ENCODE peak calls at places on chromosomes 2 and 18, in nine cellular contexts. Q is ascending aorta; B is OCI-LY7; V is uterus; D is IMR-90; U is GM06990; K is left ventricle myocardium inferior; G is suprapubic skin; F is CD8-positive, alpha-beta T cell. O is an unnamed sample. For H3K36me3, the result is how much of the 10 kb centered on the place peaks cover.

GRCh38 chr2:145484443-145485086 is 964.6 kb upstream of the ZEB2 start:
- DNase-seq in F (no peak), U (no peak), Q (no peak), K (no peak), G (no peak), V (no peak), B (peak), D (peak), O (peak)

GRCh38 chr2:12762976-12763375 is 46.2 kb downstream of the TRIB2 start:
- DNase-seq in U (no peak), V (no peak), F (no peak), B (no peak), K (no peak), G (no peak), D (no peak), Q (no peak), O (no peak)

GRCh38 chr18:55713707-55714106 is 125.7 kb upstream of the TCF4 start:
- DNase-seq in G (no peak), Q (no peak), D (no peak), V (no peak), F (no peak), U (no peak), K (no peak), B (no peak), O (no peak)

GRCh38 chr2:162748566-162749215 is 89.9 kb downstream of the KCNH7 start:
- DNase-seq in B (no peak), D (no peak), V (no peak), Q (no peak), U (no peak), G (no peak), K (no peak), F (no peak), O (no peak)

GRCh38 chr18:45951021-45951714 is 16.0 kb downstream of the EPG5 start:
- DNase-seq in Q (peak), F (no peak), B (no peak), U (no peak), D (peak), K (no peak), G (no peak), V (no peak), O (peak)

GRCh38 chr2:122034797-122035196 is 279.3 kb downstream of the TSN start:
- DNase-seq in V (no peak), Q (no peak), K (no peak), U (no peak), B (no peak), F (no peak), D (no peak), G (no peak), O (no peak)

GRCh38 chr18:79515944-79516351 is 120.2 kb downstream of the NFATC1 start:
- DNase-seq in Q (no peak), G (peak), V (no peak), K (no peak), D (no peak), F (no peak), B (peak), U (no peak), O (no peak)

GRCh38 chr2:35929551-35929950 is 426.0 kb upstream of the CRIM1 start:
- DNase-seq in U (no peak), D (no peak), B (no peak), Q (no peak), F (no peak), K (no peak), G (no peak), V (no peak), O (no peak)

GRCh38 chr2:232273903-232274598 is 104.5 kb upstream of the ALPP start:
- DNase-seq in F (no peak), D (no peak), U (no peak), G (no peak), Q (no peak), K (no peak), B (no peak), V (no peak), O (no peak)

GRCh38 chr2:225040862-225041209 is 1.4 kb downstream of the DOCK10 start:
- DNase-seq in D (peak), B (peak), U (no peak), F (no peak), K (no peak), Q (no peak), G (no peak), V (no peak), O (no peak)

GRCh38 chr2:16251511-16252205 is 311.3 kb downstream of the MYCN start:
- DNase-seq in V (no peak), G (no peak), K (no peak), D (no peak), B (no peak), Q (no peak), U (no peak), F (no peak), O (no peak)

GRCh38 chr2:3683748-3684454 is 19.5 kb upstream of the DCDC2C start:
- DNase-seq in B (no peak), K (no peak), D (peak), Q (no peak), F (no peak), V (no peak), G (no peak), U (no peak), O (no peak)

GRCh38 chr18:39345321-39345720 is 1779.7 kb upstream of the CELF4 start:
- DNase-seq in B (no peak), Q (no peak), D (no peak), G (no peak), U (no peak), V (no peak), K (no peak), F (no peak), O (peak)

GRCh38 chr2:157479081-157480027 is 35.5 kb upstream of the CYTIP start:
- DNase-seq in B (no peak), K (no peak), U (no peak), F (no peak), Q (no peak), V (no peak), D (no peak), G (no peak), O (no peak)

GRCh38 chr18:37322497-37323035 is 243.0 kb downstream of the CELF4 start:
- DNase-seq in F (no peak), G (no peak), Q (no peak), K (no peak), B (peak), U (no peak), V (peak), D (peak), O (no peak)

GRCh38 chr18:54117853-54118773 is 106.4 kb downstream of the MBD2 start:
- DNase-seq in F (no peak), G (no peak), B (no peak), K (no peak), Q (no peak), U (no peak), D (no peak), V (no peak), O (no peak)

GRCh38 chr2:61726456-61727209 is 127.2 kb downstream of the FAM161A start:
- DNase-seq in G (no peak), V (no peak), Q (no peak), D (peak), K (no peak), F (no peak), B (no peak), U (no peak), O (no peak)

GRCh38 chr18:23740105-23740830 is 51.0 kb downstream of the LAMA3 start:
- DNase-seq in Q (no peak), D (no peak), U (no peak), G (no peak), K (no peak), B (no peak), V (no peak), F (no peak), O (no peak)

GRCh38 chr2:128630974-128631697 is 312.5 kb upstream of the HS6ST1 start:
- DNase-seq in B (no peak), U (no peak), G (peak), F (no peak), D (no peak), Q (peak), K (no peak), V (no peak), O (no peak)

GRCh38 chr2:109670556-109671411 is 56.6 kb downstream of the SOWAHC start:
- DNase-seq in B (no peak), V (no peak), F (no peak), U (no peak), Q (no peak), G (no peak), K (no peak), D (no peak), O (no peak)

GRCh38 chr2:240216197-240216596 is 75.7 kb upstream of the OTOS start:
- DNase-seq in G (no peak), D (no peak), K (no peak), B (no peak), U (no peak), F (no peak), V (no peak), Q (peak), O (no peak)

GRCh38 chr18:22604390-22604985 is 186.8 kb upstream of the CTAGE1 start:
- DNase-seq in V (peak), G (no peak), D (peak), U (no peak), K (peak), B (no peak), Q (peak), F (no peak), O (no peak)

GRCh38 chr2:159712929-159713575 is 746 bp downstream of the MARCHF7 start:
- DNase-seq in K (no peak), F (no peak), Q (no peak), D (no peak), B (peak), G (no peak), U (no peak), V (no peak), O (no peak)

GRCh38 chr2:159715451-159715850 is 3.1 kb downstream of the MARCHF7 start:
- DNase-seq in G (no peak), D (no peak), Q (no peak), V (no peak), F (no peak), B (no peak), U (no peak), K (no peak), O (no peak)

GRCh38 chr2:159713691-159714585 is 1.6 kb downstream of the MARCHF7 start:
- DNase-seq in D (peak), Q (no peak), G (no peak), K (no peak), V (no peak), U (no peak), B (peak), F (no peak), O (no peak)

GRCh38 chr2:159712194-159712928 is at the start of gene MARCHF7:
- DNase-seq in F (peak), G (peak), U (peak), K (peak), B (peak), D (peak), Q (peak), V (peak), O (peak)

GRCh38 chr2:159714586-159714930 is 2.3 kb downstream of the MARCHF7 start:
- DNase-seq in G (no peak), B (peak), F (no peak), K (no peak), Q (no peak), D (no peak), V (no peak), U (no peak), O (no peak)
- H3K4me3 ChIP-seq in G (peak), B (peak), F (peak), K (peak), Q (peak), D (peak), V (no peak), U (peak), O (no peak)

GRCh38 chr2:101697794-101698418 is 399 bp downstream of the MAP4K4 start:
- DNase-seq in V (peak), D (no peak), G (no peak), U (peak), K (no peak), B (peak), Q (no peak), F (no peak), O (no peak)

GRCh38 chr2:101698419-101699190 is 1.1 kb downstream of the MAP4K4 start:
- DNase-seq in U (no peak), B (peak), Q (no peak), K (no peak), V (no peak), G (no peak), F (no peak), D (no peak), O (no peak)

GRCh38 chr2:101699191-101699938 is 1.9 kb downstream of the MAP4K4 start:
- DNase-seq in F (no peak), U (no peak), K (no peak), D (no peak), V (no peak), Q (no peak), B (peak), G (no peak), O (no peak)

GRCh38 chr2:101696272-101697123 is 1.0 kb upstream of the MAP4K4 start:
- DNase-seq in V (peak), G (no peak), K (no peak), U (no peak), Q (peak), F (no peak), D (no peak), B (no peak), O (no peak)

GRCh38 chr2:101697124-101697793 is at the start of gene MAP4K4:
- DNase-seq in U (peak), B (peak), D (peak), V (peak), G (peak), K (peak), F (peak), Q (peak), O (no peak)
- TF ChIP-seq CTCF in U (peak), B (peak), D (peak), V (peak), G (peak), K (peak), F (no peak), Q (peak), O (peak)

GRCh38 chr2:114281188-114281587 is 161.3 kb upstream of the DPP10 start:
- DNase-seq in G (no peak), B (no peak), V (no peak), F (no peak), Q (no peak), D (no peak), K (no peak), U (no peak), O (no peak)
- H3K36me3 ChIP-seq in G (under half), B (under half), V (under half), F (under half), Q (under half), D (under half), K (under half), U (under half), O (under half)

DNA sequence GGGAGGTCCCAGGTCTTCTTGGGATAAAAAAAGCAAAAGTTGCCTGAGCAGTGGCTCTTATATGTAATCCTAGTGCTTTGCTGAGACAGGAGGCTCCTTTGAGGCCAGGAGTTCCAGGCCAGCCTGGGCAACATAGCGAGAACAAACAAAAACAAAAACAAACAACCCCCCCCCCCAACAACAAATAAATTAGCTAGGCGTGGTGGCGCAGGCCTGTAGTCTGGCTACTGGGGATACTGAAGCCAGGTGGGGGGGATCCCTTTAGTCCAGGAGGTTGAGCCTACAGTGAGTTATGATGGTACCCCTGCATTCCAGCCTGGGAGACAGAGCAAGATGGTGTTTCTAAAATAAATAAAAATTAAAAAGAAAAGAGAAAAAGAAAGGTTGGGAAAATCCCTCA is 5.4 kb downstream of the GAREM2 start:
- DNase-seq in F (no peak), K (no peak), V (no peak), G (peak), U (no peak), D (no peak), B (no peak), Q (peak), O (no peak)
- H3K4me3 ChIP-seq in F (no peak), K (peak), V (no peak), G (peak), U (no peak), D (no peak), B (no peak), Q (peak), O (peak)

GRCh38 chr18:58581265-58581664 is 47.6 kb downstream of the ALPK2 start:
- DNase-seq in B (no peak), V (no peak), D (peak), K (no peak), U (no peak), F (no peak), Q (no peak), G (no peak), O (peak)
- TF ChIP-seq CTCF in B (no peak), V (no peak), D (peak), K (no peak), U (no peak), F (no peak), Q (no peak), G (no peak), O (peak)

DNA sequence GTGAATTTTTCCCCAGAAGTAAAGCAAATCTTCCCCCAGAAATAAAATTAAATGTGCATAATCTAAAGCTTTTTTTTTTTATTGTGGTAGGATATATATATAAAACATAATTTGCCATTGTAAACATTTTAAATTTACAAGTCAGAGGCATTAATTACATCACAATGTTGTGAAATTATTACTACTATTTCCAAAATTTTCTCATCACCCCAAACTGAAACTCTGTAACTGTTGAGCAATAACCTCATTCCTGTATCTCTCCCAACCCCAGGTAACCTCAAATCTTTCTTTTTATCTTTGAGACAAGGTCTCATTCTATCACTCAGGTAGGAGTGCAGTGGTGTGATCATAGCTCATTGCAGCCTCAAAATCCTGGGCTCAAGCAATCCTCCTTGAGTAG is 11.2 kb downstream of the MRPL19 start:
- DNase-seq in K (no peak), F (no peak), B (no peak), G (no peak), Q (no peak), D (no peak), V (no peak), U (no peak), O (no peak)
- H3K36me3 ChIP-seq in K (half or more), F (under half), B (half or more), G (half or more), Q (half or more), D (under half), V (under half), U (under half), O (under half)

GRCh38 chr18:67358947-67359346 is 157.6 kb downstream of the DSEL start:
- DNase-seq in Q (no peak), D (no peak), G (no peak), K (no peak), F (no peak), V (no peak), U (no peak), B (no peak), O (no peak)

GRCh38 chr18:67363694-67364093 is 152.8 kb downstream of the DSEL start:
- DNase-seq in F (no peak), Q (no peak), K (no peak), B (no peak), V (no peak), U (no peak), G (no peak), D (no peak), O (no peak)

GRCh38 chr18:67354692-67355091 is 161.8 kb downstream of the DSEL start:
- DNase-seq in K (no peak), D (no peak), F (no peak), Q (no peak), V (no peak), G (no peak), U (no peak), B (no peak), O (no peak)

GRCh38 chr18:67362906-67363305 is 153.6 kb downstream of the DSEL start:
- DNase-seq in B (no peak), G (no peak), U (no peak), Q (no peak), V (no peak), D (no peak), F (no peak), K (no peak), O (no peak)

DNA sequence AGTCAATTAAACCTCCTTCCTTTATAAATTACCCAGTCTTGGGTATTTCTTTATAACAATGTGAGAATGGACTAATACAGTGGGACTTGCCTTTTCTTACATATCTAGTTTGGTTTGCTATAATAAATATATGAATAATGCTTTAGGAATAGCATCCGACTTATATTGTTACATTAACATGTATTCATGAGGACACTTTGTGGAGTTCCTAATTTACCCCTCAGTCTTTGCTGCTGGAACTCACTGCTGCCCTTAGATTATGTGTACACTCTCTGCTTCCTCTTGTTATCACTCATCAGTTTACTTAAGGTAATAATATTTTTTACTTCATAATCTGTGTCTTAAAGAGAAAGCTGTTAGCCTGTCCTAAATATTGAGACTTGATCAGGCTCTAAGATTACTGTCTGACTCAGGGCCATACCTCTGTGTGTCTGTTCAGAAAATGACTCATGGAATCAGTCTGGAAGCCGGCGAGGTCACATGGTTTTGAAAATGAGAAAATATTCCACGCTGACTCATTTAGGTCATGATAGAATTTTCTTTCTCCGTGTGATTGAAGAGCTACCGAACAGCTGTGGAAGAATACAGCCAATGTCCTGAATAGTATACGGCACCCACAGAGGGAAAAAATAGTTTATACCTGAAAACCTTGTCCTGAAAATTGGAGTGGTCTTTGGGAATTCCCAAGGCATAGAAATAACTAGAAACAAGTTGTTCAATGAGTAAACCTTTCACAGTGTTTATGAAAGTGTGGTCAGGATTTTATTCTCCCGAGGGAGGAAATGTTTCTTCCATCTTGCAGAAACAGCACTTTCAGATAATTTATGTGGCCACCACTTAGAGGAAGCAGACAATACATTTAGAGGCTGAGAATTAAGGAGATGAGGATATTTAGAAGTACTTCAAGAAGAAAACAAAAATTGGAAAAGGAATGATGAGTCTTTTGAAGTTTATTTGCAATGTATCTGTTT is 156.4 kb downstream of the DSEL start:
- DNase-seq in V (peak), K (no peak), Q (peak), G (no peak), F (no peak), D (peak), U (no peak), B (no peak), O (peak)
- H3K4me3 ChIP-seq in V (no peak), K (peak), Q (peak), G (peak), F (no peak), D (peak), U (no peak), B (no peak), O (peak)

GRCh38 chr2:212547716-212548458 is 9.3 kb upstream of the ERBB4 start:
- DNase-seq in K (no peak), D (no peak), V (no peak), Q (no peak), G (no peak), B (no peak), F (no peak), U (no peak), O (no peak)

GRCh38 chr2:212549463-212549862 is 10.9 kb upstream of the ERBB4 start:
- DNase-seq in G (no peak), F (no peak), K (no peak), Q (no peak), V (no peak), B (no peak), D (no peak), U (no peak), O (no peak)

GRCh38 chr2:212546669-212547068 is 8.1 kb upstream of the ERBB4 start:
- DNase-seq in K (no peak), F (no peak), U (no peak), Q (no peak), V (no peak), B (no peak), D (no peak), G (no peak), O (no peak)

GRCh38 chr2:212554233-212554632 is 15.6 kb upstream of the ERBB4 start:
- DNase-seq in G (no peak), B (no peak), F (no peak), U (no peak), V (no peak), Q (no peak), D (no peak), K (no peak), O (no peak)

GRCh38 chr2:212548459-212548815 is 9.8 kb upstream of the ERBB4 start:
- DNase-seq in G (no peak), B (no peak), K (no peak), D (peak), F (no peak), Q (peak), U (no peak), V (no peak), O (peak)
- TF ChIP-seq CTCF in G (peak), B (peak), K (peak), D (peak), F (no peak), Q (peak), U (peak), V (no peak), O (peak)